ENCODE peak calls at places on chromosomes 11 and 22, in four cellular contexts. M, A, P and N are unnamed samples.

GRCh38 chr11:68140496-68141246 is 19.5 kb upstream of the CHKA start:
- DNase-seq in M (no peak), A (no peak), P (no peak), N (no peak)

GRCh38 chr11:75665126-75665525 is 3.7 kb downstream of the MAP6 start:
- DNase-seq in P (no peak), M (no peak), A (no peak), N (no peak)

GRCh38 chr22:23984430-23984829 is 4.5 kb downstream of the GSTT2 start:
- DNase-seq in P (no peak), A (no peak), M (no peak), N (no peak)

GRCh38 chr11:118342503-118343161 is at the start of gene CD3D:
- DNase-seq in A (no peak), P (no peak), M (peak), N (peak)

GRCh38 chr11:131683131-131683530 is 312.7 kb downstream of the NTM start:
- DNase-seq in A (no peak), M (no peak), P (no peak), N (no peak)

GRCh38 chr11:38304926-38305325 is 1706.9 kb upstream of the RAG2 start:
- DNase-seq in M (no peak), P (no peak), A (no peak), N (no peak)

GRCh38 chr22:27207907-27208306 is 550.5 kb downstream of the MIAT start:
- DNase-seq in M (no peak), A (no peak), P (no peak), N (no peak)

GRCh38 chr11:88414385-88414861 is 76.9 kb upstream of the CTSC start:
- DNase-seq in A (no peak), P (no peak), M (peak), N (no peak)

GRCh38 chr11:88508808-88509581 is 171.5 kb upstream of the CTSC start:
- DNase-seq in P (no peak), A (no peak), M (no peak), N (no peak)

GRCh38 chr11:91446267-91446666 is 778.4 kb upstream of the FAT3 start:
- DNase-seq in P (no peak), A (no peak), M (no peak), N (no peak)

GRCh38 chr11:84420261-84420660 is 1134.1 kb upstream of the CCDC90B start:
- DNase-seq in P (no peak), A (no peak), M (no peak), N (no peak)

GRCh38 chr11:113773092-113773415 is 438 bp downstream of the ZW10 start:
- DNase-seq in M (peak), A (no peak), P (no peak), N (peak)

GRCh38 chr22:50025993-50026392 is 13.4 kb upstream of the IL17REL start:
- DNase-seq in M (no peak), P (no peak), A (no peak), N (no peak)

GRCh38 chr11:24560324-24560723 is 63.5 kb downstream of the LUZP2 start:
- DNase-seq in P (no peak), A (no peak), M (no peak), N (no peak)

GRCh38 chr22:37259540-37260029 is 15.5 kb upstream of the RAC2 start:
- DNase-seq in P (no peak), M (peak), A (no peak), N (no peak)

GRCh38 chr22:42001706-42002105 is 3.1 kb downstream of the WBP2NL start:
- DNase-seq in M (no peak), A (no peak), P (no peak), N (no peak)

GRCh38 chr11:763073-763463 is 14.2 kb downstream of the GATD1 start:
- DNase-seq in A (no peak), M (peak), P (no peak), N (no peak)

GRCh38 chr22:32558681-32559355 is 84.2 kb downstream of the FBXO7 start:
- DNase-seq in A (no peak), M (no peak), P (no peak), N (no peak)

GRCh38 chr22:28873183-28873964 is 10.0 kb upstream of the ZNRF3 start:
- DNase-seq in M (peak), A (no peak), P (no peak), N (no peak)

GRCh38 chr22:39359659-39360195 is 9.9 kb downstream of the SYNGR1 start:
- DNase-seq in M (no peak), P (no peak), A (no peak), N (no peak)

GRCh38 chr11:130050272-130050671 is 19.4 kb upstream of the APLP2 start:
- DNase-seq in A (no peak), P (no peak), M (no peak), N (no peak)

GRCh38 chr11:36492724-36493304 is 17.3 kb downstream of the TRAF6 start:
- DNase-seq in A (no peak), P (no peak), M (peak), N (peak)

GRCh38 chr11:1487091-1487850 is 692 bp upstream of the MOB2 start:
- DNase-seq in A (no peak), P (no peak), M (no peak), N (no peak)

GRCh38 chr11:95577716-95578460 is 211.7 kb downstream of the FAM76B start:
- DNase-seq in M (no peak), P (no peak), A (no peak), N (no peak)

GRCh38 chr11:86244063-86244521 is 461 bp upstream of the EED start:
- DNase-seq in A (no peak), M (peak), P (peak), N (peak)

GRCh38 chr11:129427376-129427775 is 51.7 kb downstream of the BARX2 start:
- DNase-seq in P (no peak), M (no peak), A (no peak), N (peak)

DNA sequence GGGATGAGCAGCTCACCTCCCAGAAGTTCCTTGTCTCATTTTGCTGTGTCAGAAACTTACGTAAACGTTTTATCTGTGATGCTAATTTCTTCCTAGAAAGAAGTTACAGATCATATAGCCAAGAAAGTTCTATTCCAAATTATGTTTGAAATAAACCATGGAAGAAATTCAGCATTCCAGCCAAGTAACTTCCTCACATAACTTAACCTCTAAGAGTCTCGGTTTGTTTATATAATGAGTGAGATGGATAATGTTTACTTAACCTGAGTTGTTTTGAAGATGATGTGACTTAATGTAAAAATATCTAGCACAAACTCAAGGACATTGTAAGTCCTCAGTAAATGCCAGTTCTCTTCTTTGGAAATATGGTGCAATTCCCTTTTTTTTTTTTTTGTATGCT is 8.9 kb upstream of the MUC15 start:
- DNase-seq in M (no peak), P (no peak), A (no peak), N (no peak)
- TF ChIP-seq CBX5 in M (no peak), P (no peak), A (no peak), N (no peak)

DNA sequence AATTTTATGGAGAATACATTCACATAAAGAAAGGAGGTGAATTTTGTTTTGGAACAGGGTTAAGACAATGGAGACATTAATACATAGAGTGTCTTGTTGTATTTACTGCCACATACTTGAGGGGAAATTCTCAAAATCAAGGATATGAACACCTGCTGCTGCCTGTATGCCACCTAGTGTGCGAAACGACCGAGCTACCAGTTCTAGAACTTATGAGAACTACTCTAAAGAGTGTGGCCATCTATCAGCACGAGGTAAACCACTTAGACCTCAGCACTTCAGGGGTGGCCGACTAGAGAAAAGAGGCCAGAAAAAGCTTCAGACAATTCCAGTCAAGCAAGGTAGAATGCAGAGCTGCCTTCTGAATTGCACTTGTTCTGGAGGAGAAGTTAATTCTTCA is 1.5 kb upstream of the AGBL2 start:
- DNase-seq in A (no peak), P (no peak), M (no peak), N (no peak)
- TF ChIP-seq CHD2 in A (no peak), P (no peak), M (no peak), N (no peak)

DNA sequence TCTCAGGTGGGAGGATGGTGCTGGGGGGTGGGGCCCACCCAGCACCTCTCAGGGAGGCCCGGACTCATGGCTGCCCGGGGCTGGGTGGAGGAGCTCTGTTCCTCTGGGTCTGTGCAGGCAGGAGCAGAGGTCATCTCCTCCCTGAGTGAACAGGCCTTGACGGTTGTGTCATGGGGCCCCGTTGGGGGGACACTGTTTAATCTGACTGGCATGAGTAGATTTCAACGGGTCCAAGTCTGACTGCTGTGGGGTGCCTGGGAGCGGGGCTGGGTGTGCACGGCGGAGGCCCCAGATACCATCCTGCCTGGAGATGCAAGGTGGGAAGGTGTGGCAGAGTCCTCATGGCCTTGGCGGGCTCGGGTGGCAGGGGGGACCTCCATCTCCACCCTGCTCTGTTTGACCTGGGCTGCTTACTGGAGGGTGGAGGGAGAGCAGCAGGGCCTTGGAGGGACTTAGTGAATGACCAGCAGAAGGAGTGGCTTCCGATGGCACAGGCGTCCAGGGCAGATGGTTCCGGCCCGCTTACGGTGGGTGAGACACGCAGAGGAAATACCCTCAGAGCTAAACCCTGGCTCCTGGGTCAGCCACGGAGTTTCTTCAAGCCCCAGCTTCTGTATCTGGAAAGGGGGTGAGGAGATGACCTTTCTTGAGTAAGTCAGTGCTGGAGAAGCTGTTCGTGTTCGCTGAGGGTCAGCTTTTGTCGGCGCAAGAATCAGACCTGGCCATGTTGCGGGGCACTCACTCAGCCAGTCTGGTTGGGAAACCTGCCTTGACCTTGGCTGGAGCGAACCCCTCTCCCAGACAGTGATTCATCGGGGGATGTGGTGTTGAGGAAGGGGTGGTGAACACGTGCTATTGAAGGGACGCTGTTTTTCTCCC is 48.8 kb downstream of the SMIM38 start:
- DNase-seq in A (no peak), M (no peak), P (no peak), N (peak)
- TF ChIP-seq CBX5 in A (no peak), M (no peak), P (no peak), N (no peak)

GRCh38 chr11:47437746-47438418 is 11.1 kb downstream of the RAPSN start:
- DNase-seq in P (no peak), A (no peak), M (no peak), N (peak)
- TF ChIP-seq CHD2 in P (no peak), A (no peak), M (no peak), N (no peak)